ENCODE peak calls at places on chromosomes 2 and 18, in ten cellular contexts. T, E, S, M, L, R, A, C, Z and W are unnamed samples.

GRCh38 chr2:80326861-80327260 is 22.3 kb upstream of the LRRTM1 start:
- DNase-seq in C (no peak), E (no peak), A (no peak), Z (no peak), L (no peak), S (no peak), R (no peak), T (no peak), M (no peak), W (no peak)

GRCh38 chr2:134367915-134368911 is 114.3 kb downstream of the MGAT5 start:
- DNase-seq in T (no peak), R (no peak), E (no peak), A (no peak), S (no peak), L (peak; percentile 33), M (peak; percentile 33), C (no peak), Z (no peak), W (peak; percentile 77)

GRCh38 chr18:12408247-12408869 is 629 bp downstream of the PRELID3A start:
- DNase-seq in T (no peak), Z (no peak), S (no peak), M (peak; percentile 46), L (no peak), R (no peak), A (peak; percentile 53), E (no peak), C (peak; percentile 52), W (no peak)

GRCh38 chr2:223897669-223898314 is 47.3 kb downstream of the WDFY1 start:
- DNase-seq in M (no peak), L (no peak), C (no peak), A (no peak), S (no peak), T (no peak), Z (no peak), R (no peak), E (no peak), W (no peak)

GRCh38 chr2:144515694-144516416 is 4.1 kb downstream of the ZEB2 start:
- DNase-seq in S (no peak), M (peak; percentile 80), Z (no peak), T (no peak), L (no peak), C (peak; percentile 63), A (peak; percentile 76), R (peak; percentile 75), E (no peak), W (no peak)

GRCh38 chr2:27407798-27408491 is 1.4 kb downstream of the PPM1G start:
- DNase-seq in T (peak; percentile 64), C (no peak), A (peak; percentile 79), S (peak; percentile 31), L (no peak), R (peak; percentile 94), M (peak; percentile 65), Z (no peak), E (peak; percentile 26), W (no peak)

GRCh38 chr2:67346718-67347407 is 50.3 kb upstream of the ETAA1 start:
- DNase-seq in M (no peak), C (no peak), A (peak; percentile 60), E (no peak), Z (no peak), R (no peak), T (no peak), S (peak; percentile 75), L (no peak), W (no peak)

GRCh38 chr2:127968610-127969339 is 59.1 kb downstream of the SAP130 start:
- DNase-seq in L (no peak), M (no peak), S (no peak), T (no peak), E (no peak), Z (no peak), A (peak; percentile 41), R (no peak), C (no peak), W (no peak)

GRCh38 chr2:127388423-127389164 is 819 bp upstream of the MAP3K2 start:
- DNase-seq in Z (no peak), R (peak; percentile 19), E (no peak), S (peak; percentile 61), A (peak; percentile 59), C (no peak), L (no peak), T (no peak), M (no peak), W (no peak)

GRCh38 chr18:59898609-59899297 is 1.0 kb upstream of the PMAIP1 start:
- DNase-seq in R (no peak), A (no peak), T (no peak), Z (no peak), C (no peak), S (no peak), M (no peak), E (no peak), L (no peak), W (no peak)

GRCh38 chr2:173599821-173600354 is 245.2 kb downstream of the CDCA7 start:
- DNase-seq in S (no peak), R (no peak), L (no peak), M (peak; percentile 62), E (no peak), A (no peak), C (no peak), T (no peak), Z (no peak), W (no peak)

GRCh38 chr2:36351291-36352023 is 4.1 kb upstream of the CRIM1 start:
- DNase-seq in M (no peak), E (no peak), Z (no peak), C (no peak), R (no peak), S (no peak), T (no peak), L (no peak), A (peak; percentile 54), W (no peak)

GRCh38 chr2:47719099-47719498 is 63.8 kb upstream of the MSH6 start:
- DNase-seq in C (no peak), A (no peak), T (no peak), R (no peak), L (no peak), M (no peak), E (no peak), Z (no peak), S (no peak), W (no peak)
- H3K4me3 ChIP-seq in C (no peak overlapping the region), A (no peak overlapping the region), T (no peak overlapping the region), R (no peak overlapping the region), L (no peak overlapping the region), M (no peak overlapping the region), E (no peak overlapping the region), Z (no peak overlapping the region), S (no peak overlapping the region), W (no peak overlapping the region)

DNA sequence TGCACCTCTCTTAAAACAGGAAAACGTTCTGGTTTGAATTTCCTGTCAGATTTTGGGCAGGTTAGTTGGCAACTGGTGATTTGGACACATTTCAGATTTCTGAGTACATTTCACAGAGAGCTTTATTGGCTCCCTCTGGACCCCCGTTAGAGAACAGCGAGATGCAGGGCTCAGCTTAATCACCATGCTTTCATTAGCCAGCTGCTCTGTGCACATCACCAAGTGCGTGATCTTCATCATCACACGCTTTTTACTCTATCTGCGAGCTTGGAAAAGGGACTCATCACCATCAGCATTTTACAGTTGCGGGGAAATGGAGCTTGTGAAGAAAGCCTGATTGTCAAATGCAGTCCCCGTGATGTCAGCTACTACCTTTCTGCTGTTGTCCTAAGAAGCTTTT is 88.5 kb downstream of the CDC42EP3 start:
- DNase-seq in S (no peak), E (no peak), L (no peak), Z (no peak), T (no peak), A (peak; percentile 68), C (peak; percentile 55), R (no peak), M (no peak), W (no peak)
- H3K4me3 ChIP-seq in S (no peak overlapping the region), E (no peak overlapping the region), L (no peak overlapping the region), Z (no peak overlapping the region), T (no peak overlapping the region), A (peak overlapping the region; percentile 17), C (no peak overlapping the region), R (no peak overlapping the region), M (no peak overlapping the region), W (no peak overlapping the region)

GRCh38 chr18:24043403-24043802 is 28.8 kb downstream of the TTC39C start:
- DNase-seq in S (no peak), Z (no peak), A (no peak), C (no peak), R (no peak), L (no peak), E (no peak), T (no peak), M (no peak), W (no peak)
- H3K4me3 ChIP-seq in S (no peak overlapping the region), Z (no peak overlapping the region), A (no peak overlapping the region), C (no peak overlapping the region), R (no peak overlapping the region), L (no peak overlapping the region), E (no peak overlapping the region), T (no peak overlapping the region), M (no peak overlapping the region), W (no peak overlapping the region)

DNA sequence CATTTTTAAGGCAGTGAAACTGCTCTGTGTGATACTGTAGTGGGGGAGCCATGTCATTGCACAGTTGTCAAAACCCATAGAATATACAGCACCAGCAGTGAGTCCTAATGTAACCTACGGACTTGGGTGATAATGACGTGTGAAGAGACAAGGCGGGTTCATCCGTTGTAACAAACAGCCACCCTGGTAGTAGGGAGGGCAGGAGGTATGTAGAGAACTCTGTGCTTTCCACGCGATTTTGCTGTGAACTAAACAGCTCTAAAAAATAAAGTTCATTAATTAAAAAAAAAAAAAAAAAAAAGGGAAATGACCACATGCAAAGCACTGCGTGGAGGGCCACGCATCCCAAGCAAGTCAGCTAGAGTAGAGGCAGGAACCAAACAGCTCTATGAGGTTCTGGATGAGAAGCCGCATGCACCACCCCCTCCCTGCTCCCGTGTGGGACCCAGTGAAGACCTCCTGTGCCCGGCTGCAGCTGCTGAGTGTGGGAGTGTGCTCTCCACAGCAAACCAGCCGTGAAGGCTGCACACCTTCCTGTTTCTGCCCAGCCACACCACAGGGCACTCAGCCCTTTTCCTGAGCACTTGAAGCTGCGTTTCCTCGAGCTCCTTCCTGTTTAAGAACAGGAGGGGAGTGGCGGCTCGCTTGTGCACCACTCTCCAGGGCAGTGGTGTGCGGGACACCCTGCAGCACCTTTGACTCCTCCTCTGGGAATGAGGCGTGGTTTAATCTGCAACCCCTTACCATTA is 65.6 kb downstream of the ODC1 start:
- DNase-seq in R (peak; percentile 46), A (no peak), E (no peak), L (no peak), S (no peak), C (peak; percentile 67), M (no peak), Z (no peak), T (peak; percentile 58), W (peak; percentile 45)
- H3K4me3 ChIP-seq in R (peak overlapping the region; percentile 23), A (no peak overlapping the region), E (no peak overlapping the region), L (no peak overlapping the region), S (no peak overlapping the region), C (peak overlapping the region; percentile 52), M (no peak overlapping the region), Z (no peak overlapping the region), T (no peak overlapping the region), W (peak overlapping the region; percentile 13)